ENCODE peak calls at places on chromosome 11, in eight cellular contexts. One of them, this sample, is unnamed.

GRCh38 chr11:11856638-11857037 is 14.9 kb downstream of the USP47 start:
- DNase-seq in NCI-H1092 treated with DMSO at 0.1 percent for 48 hours: no peak
- DNase-seq in EL: peak
- DNase-seq in stimulated activated CD4-positive, alpha-beta T cell treated with anti-CD3 and anti-CD28 coated beads, Interleukin-12 subunit alpha, Interleukin-12 subunit beta, amount 100 ng/mL, for 48 hours: no peak
- DNase-seq in HT1080: peak
- DNase-seq in H9: no peak
- DNase-seq in AG08396: no peak
- DNase-seq in mesendoderm: no peak
- DNase-seq in this sample: no peak

GRCh38 chr11:90434858-90435257 is 212.0 kb upstream of the CHORDC1 start:
- DNase-seq in stimulated activated CD4-positive, alpha-beta T cell treated with anti-CD3 and anti-CD28 coated beads, Interleukin-12 subunit alpha, Interleukin-12 subunit beta, amount 100 ng/mL, for 48 hours: no peak
- DNase-seq in mesendoderm: peak
- DNase-seq in H9: no peak
- DNase-seq in EL: no peak
- DNase-seq in HT1080: peak
- DNase-seq in NCI-H1092 treated with DMSO at 0.1 percent for 48 hours: no peak
- DNase-seq in AG08396: no peak
- DNase-seq in this sample: no peak

GRCh38 chr11:235180-235997 is 753 bp downstream of the SIRT3 start:
- DNase-seq in AG08396: no peak
- DNase-seq in NCI-H1092 treated with DMSO at 0.1 percent for 48 hours: no peak
- DNase-seq in EL: no peak
- DNase-seq in H9: no peak
- DNase-seq in stimulated activated CD4-positive, alpha-beta T cell treated with anti-CD3 and anti-CD28 coated beads, Interleukin-12 subunit alpha, Interleukin-12 subunit beta, amount 100 ng/mL, for 48 hours: peak
- DNase-seq in mesendoderm: no peak
- DNase-seq in HT1080: no peak
- DNase-seq in this sample: no peak

GRCh38 chr11:21582791-21583190 is 610.1 kb upstream of the ANO5 start:
- DNase-seq in NCI-H1092 treated with DMSO at 0.1 percent for 48 hours: no peak
- DNase-seq in mesendoderm: no peak
- DNase-seq in H9: no peak
- DNase-seq in AG08396: no peak
- DNase-seq in HT1080: no peak
- DNase-seq in EL: no peak
- DNase-seq in stimulated activated CD4-positive, alpha-beta T cell treated with anti-CD3 and anti-CD28 coated beads, Interleukin-12 subunit alpha, Interleukin-12 subunit beta, amount 100 ng/mL, for 48 hours: no peak
- DNase-seq in this sample: no peak

GRCh38 chr11:26994579-26995210 is 783 bp downstream of the FIBIN start:
- DNase-seq in stimulated activated CD4-positive, alpha-beta T cell treated with anti-CD3 and anti-CD28 coated beads, Interleukin-12 subunit alpha, Interleukin-12 subunit beta, amount 100 ng/mL, for 48 hours: no peak
- DNase-seq in EL: no peak
- DNase-seq in HT1080: no peak
- DNase-seq in NCI-H1092 treated with DMSO at 0.1 percent for 48 hours: no peak
- DNase-seq in mesendoderm: no peak
- DNase-seq in H9: peak
- DNase-seq in AG08396: no peak
- DNase-seq in this sample: peak

GRCh38 chr11:93082900-93083299 is 113.4 kb downstream of the MTNR1B start:
- DNase-seq in H9: no peak
- DNase-seq in NCI-H1092 treated with DMSO at 0.1 percent for 48 hours: no peak
- DNase-seq in HT1080: no peak
- DNase-seq in stimulated activated CD4-positive, alpha-beta T cell treated with anti-CD3 and anti-CD28 coated beads, Interleukin-12 subunit alpha, Interleukin-12 subunit beta, amount 100 ng/mL, for 48 hours: no peak
- DNase-seq in mesendoderm: no peak
- DNase-seq in EL: no peak
- DNase-seq in AG08396: no peak
- DNase-seq in this sample: no peak

GRCh38 chr11:83070044-83070877 is 1.4 kb downstream of the RAB30 start:
- DNase-seq in stimulated activated CD4-positive, alpha-beta T cell treated with anti-CD3 and anti-CD28 coated beads, Interleukin-12 subunit alpha, Interleukin-12 subunit beta, amount 100 ng/mL, for 48 hours: no peak
- DNase-seq in mesendoderm: peak
- DNase-seq in H9: peak
- DNase-seq in AG08396: peak
- DNase-seq in EL: peak
- DNase-seq in NCI-H1092 treated with DMSO at 0.1 percent for 48 hours: no peak
- DNase-seq in HT1080: peak
- DNase-seq in this sample: no peak

GRCh38 chr11:123904932-123905331 is 3.0 kb downstream of the OR8D4 start:
- DNase-seq in HT1080: no peak
- DNase-seq in H9: no peak
- DNase-seq in NCI-H1092 treated with DMSO at 0.1 percent for 48 hours: no peak
- DNase-seq in EL: no peak
- DNase-seq in mesendoderm: no peak
- DNase-seq in stimulated activated CD4-positive, alpha-beta T cell treated with anti-CD3 and anti-CD28 coated beads, Interleukin-12 subunit alpha, Interleukin-12 subunit beta, amount 100 ng/mL, for 48 hours: no peak
- DNase-seq in AG08396: no peak
- DNase-seq in this sample: no peak

GRCh38 chr11:65492387-65492636 is 6.5 kb upstream of the MALAT1 start:
- DNase-seq in EL: no peak
- DNase-seq in mesendoderm: no peak
- DNase-seq in HT1080: no peak
- DNase-seq in stimulated activated CD4-positive, alpha-beta T cell treated with anti-CD3 and anti-CD28 coated beads, Interleukin-12 subunit alpha, Interleukin-12 subunit beta, amount 100 ng/mL, for 48 hours: no peak
- DNase-seq in H9: no peak
- DNase-seq in NCI-H1092 treated with DMSO at 0.1 percent for 48 hours: no peak
- DNase-seq in AG08396: no peak
- DNase-seq in this sample: no peak